ENCODE peak calls at places on chromosomes 4 and X, in eight cellular contexts. S, R, O, F, I, E, L and C are unnamed samples.

GRCh38 chr4:126701756-126702155 is 931.0 kb upstream of the INTU start:
- DNase-seq in F (no peak), S (no peak), E (no peak), L (peak; percentile 47), O (no peak), I (no peak), R (no peak), C (no peak)

GRCh38 chr4:71540749-71541269 is 202.0 kb downstream of the SLC4A4 start:
- DNase-seq in I (no peak), F (no peak), R (no peak), O (no peak), L (no peak), S (no peak), E (no peak), C (no peak)

GRCh38 chr4:127857641-127858040 is 23.1 kb upstream of the PLK4 start:
- DNase-seq in E (no peak), L (no peak), I (no peak), F (no peak), R (no peak), S (no peak), O (no peak), C (no peak)

GRCh38 chrX:1321689-1322088 is 14.9 kb upstream of the IL3RA start:
- DNase-seq in O (no peak), E (no peak), S (no peak), I (peak; percentile 21), L (peak; percentile 14), R (no peak), F (no peak), C (no peak)

GRCh38 chr4:82586055-82586454 is 24.3 kb upstream of the TMEM150C start:
- DNase-seq in I (no peak), L (no peak), R (no peak), S (no peak), O (no peak), E (no peak), F (no peak), C (no peak)

GRCh38 chrX:114842181-114842580 is 175.2 kb downstream of the IL13RA2 start:
- DNase-seq in F (no peak), I (no peak), E (no peak), L (no peak), R (no peak), O (no peak), S (no peak), C (no peak)

GRCh38 chr4:155179216-155179615 is 29.2 kb upstream of the NPY2R start:
- DNase-seq in O (no peak), L (no peak), F (no peak), I (no peak), S (no peak), R (no peak), E (peak; percentile 14), C (no peak)

GRCh38 chr4:8379771-8380170 is 60.8 kb downstream of the ACOX3 start:
- DNase-seq in I (no peak), E (no peak), R (no peak), O (no peak), F (no peak), L (no peak), S (no peak), C (no peak)

GRCh38 chr4:142373610-142374009 is 472.5 kb downstream of the INPP4B start:
- DNase-seq in E (no peak), I (no peak), F (no peak), S (no peak), O (no peak), L (no peak), R (no peak), C (no peak)

GRCh38 chr4:90174622-90175023 is 47.4 kb downstream of the CCSER1 start:
- DNase-seq in F (no peak), E (peak; percentile 46), O (no peak), I (no peak), S (no peak), R (no peak), L (no peak), C (no peak)

GRCh38 chr4:15598644-15599043 is 56.5 kb downstream of the FBXL5 start:
- DNase-seq in S (no peak), E (no peak), I (no peak), R (no peak), O (no peak), F (no peak), L (no peak), C (no peak)

GRCh38 chrX:71366674-71367256 is 608 bp downstream of the TAF1 start:
- DNase-seq in R (peak; percentile 10), S (peak; percentile 47), L (peak; percentile 40), E (peak; percentile 18), I (peak; percentile 67), F (peak; percentile 7), O (no peak), C (peak; percentile 43)

GRCh38 chrX:20322887-20323286 is 56.2 kb upstream of the RPS6KA3 start:
- DNase-seq in R (no peak), S (no peak), O (no peak), I (no peak), F (no peak), L (no peak), E (no peak), C (no peak)

GRCh38 chrX:153946910-153947769 is 2.7 kb upstream of the RENBP start:
- DNase-seq in S (peak; percentile 85), L (peak; percentile 81), O (no peak), I (peak; percentile 86), R (peak; percentile 85), E (peak; percentile 69), F (peak; percentile 67), C (peak; percentile 72)

GRCh38 chr4:16417198-16417597 is 190.9 kb upstream of the TAPT1 start:
- DNase-seq in O (no peak), F (no peak), L (no peak), E (no peak), I (no peak), R (no peak), S (no peak), C (no peak)

GRCh38 chr4:169058312-169058711 is 48.3 kb upstream of the CBR4 start:
- DNase-seq in F (no peak), I (no peak), E (no peak), R (no peak), O (no peak), S (no peak), L (peak; percentile 56), C (no peak)

GRCh38 chrX:4579999-4580398 is 866.5 kb upstream of the PRKX start:
- DNase-seq in S (no peak), E (no peak), I (no peak), F (no peak), O (no peak), R (no peak), L (no peak), C (no peak)

GRCh38 chrX:119041175-119041574 is 31.6 kb upstream of the CT47C1 start:
- DNase-seq in R (no peak), S (no peak), E (peak; percentile 65), O (peak; percentile 43), L (peak; percentile 45), F (no peak), I (no peak), C (no peak)

GRCh38 chr4:1283711-1284110 is 6.0 kb upstream of the MAEA start:
- DNase-seq in E (no peak), I (no peak), S (no peak), O (no peak), L (no peak), R (no peak), F (no peak), C (no peak)

GRCh38 chr4:2886622-2887021 is 43.0 kb downstream of the ADD1 start:
- DNase-seq in L (no peak), R (no peak), I (no peak), E (no peak), O (no peak), F (no peak), S (no peak), C (no peak)

GRCh38 chr4:144962300-144962699 is 135.7 kb downstream of the ANAPC10 start:
- DNase-seq in L (no peak), E (no peak), R (peak; percentile 14), F (no peak), S (no peak), O (no peak), I (no peak), C (no peak)

GRCh38 chr4:15396157-15396800 is 31.6 kb upstream of the C1QTNF7 start:
- DNase-seq in F (peak; percentile 32), O (no peak), S (peak; percentile 68), E (no peak), L (no peak), I (no peak), R (peak; percentile 75), C (no peak)

GRCh38 chr4:23782778-23783455 is 106.9 kb downstream of the PPARGC1A start:
- DNase-seq in S (no peak), E (no peak), R (no peak), F (no peak), I (no peak), L (no peak), O (no peak), C (no peak)

GRCh38 chr4:138488527-138488926 is 246.4 kb upstream of the SLC7A11 start:
- DNase-seq in L (no peak), E (no peak), S (no peak), F (no peak), R (no peak), I (no peak), O (no peak), C (no peak)

GRCh38 chr4:88447339-88447738 is 9.6 kb upstream of the HERC5 start:
- DNase-seq in I (no peak), L (no peak), O (no peak), E (no peak), S (no peak), R (no peak), F (no peak), C (no peak)

GRCh38 chrX:73390628-73391567 is 56.0 kb upstream of the CDX4 start:
- DNase-seq in I (no peak), S (no peak), L (no peak), O (no peak), F (no peak), R (no peak), E (no peak), C (peak; percentile 72)

GRCh38 chr4:153521995-153522799 is 56.0 kb downstream of the TMEM131L start:
- DNase-seq in O (no peak), L (no peak), I (no peak), F (peak; percentile 54), R (no peak), E (no peak), S (peak; percentile 76), C (no peak)

GRCh38 chr4:156827519-156827918 is 144.1 kb downstream of the PDGFC start:
- DNase-seq in E (no peak), I (no peak), F (no peak), L (no peak), O (no peak), R (no peak), S (no peak), C (no peak)

GRCh38 chr4:147345662-147346061 is 135.2 kb upstream of the EDNRA start:
- DNase-seq in F (no peak), R (no peak), L (no peak), I (no peak), S (no peak), E (no peak), O (no peak), C (no peak)